ENCODE peak calls at places on chromosomes 1 and 21, in nine cellular contexts. One of them, this sample, is unnamed.

GRCh38 chr1:29966526-29967045 is 730.3 kb downstream of the PTPRU start:
- DNase-seq in brain microvascular endothelial cell: no peak
- DNase-seq in cardiac fibroblast: no peak
- DNase-seq in AG04449: no peak
- DNase-seq in heart left ventricle: no peak
- DNase-seq in AG10803: no peak
- DNase-seq in Peyer's patch: no peak
- DNase-seq in HCT116: no peak
- DNase-seq in sigmoid colon: no peak
- DNase-seq in this sample: no peak

GRCh38 chr1:196361112-196361714 is 247.0 kb downstream of the KCNT2 start:
- DNase-seq in brain microvascular endothelial cell: peak; percentile 3
- DNase-seq in cardiac fibroblast: no peak
- DNase-seq in AG04449: no peak
- DNase-seq in heart left ventricle: no peak
- DNase-seq in AG10803: peak; percentile 4
- DNase-seq in Peyer's patch: no peak
- DNase-seq in HCT116: peak; percentile 73
- DNase-seq in sigmoid colon: no peak
- DNase-seq in this sample: peak; percentile 52

GRCh38 chr1:149987297-149987595 is 23.3 kb downstream of the OTUD7B start:
- DNase-seq in brain microvascular endothelial cell: no peak
- DNase-seq in cardiac fibroblast: no peak
- DNase-seq in AG04449: no peak
- DNase-seq in heart left ventricle: no peak
- DNase-seq in AG10803: no peak
- DNase-seq in Peyer's patch: no peak
- DNase-seq in HCT116: no peak
- DNase-seq in sigmoid colon: no peak
- DNase-seq in this sample: no peak

GRCh38 chr1:21904725-21905520 is 32.2 kb downstream of the HSPG2 start:
- DNase-seq in brain microvascular endothelial cell: peak; percentile 98
- DNase-seq in cardiac fibroblast: peak; percentile 92
- DNase-seq in AG04449: no peak
- DNase-seq in heart left ventricle: no peak
- DNase-seq in AG10803: peak; percentile 83
- DNase-seq in Peyer's patch: peak; percentile 79
- DNase-seq in HCT116: peak; percentile 18
- DNase-seq in sigmoid colon: peak; percentile 91
- DNase-seq in this sample: no peak

GRCh38 chr1:43651188-43651587 is 1.2 kb downstream of the KDM4A start:
- DNase-seq in brain microvascular endothelial cell: no peak
- DNase-seq in cardiac fibroblast: no peak
- DNase-seq in AG04449: no peak
- DNase-seq in heart left ventricle: no peak
- DNase-seq in AG10803: no peak
- DNase-seq in Peyer's patch: no peak
- DNase-seq in HCT116: no peak
- DNase-seq in sigmoid colon: no peak
- DNase-seq in this sample: no peak

GRCh38 chr1:22527555-22528296 is 35.6 kb upstream of the EPHA8 start:
- DNase-seq in brain microvascular endothelial cell: no peak
- DNase-seq in cardiac fibroblast: peak; percentile 6
- DNase-seq in AG04449: no peak
- DNase-seq in heart left ventricle: no peak
- DNase-seq in AG10803: no peak
- DNase-seq in Peyer's patch: no peak
- DNase-seq in HCT116: no peak
- DNase-seq in sigmoid colon: no peak
- DNase-seq in this sample: no peak

GRCh38 chr1:78586572-78586971 is 33.7 kb upstream of the IFI44L start:
- DNase-seq in brain microvascular endothelial cell: peak; percentile 14
- DNase-seq in cardiac fibroblast: peak; percentile 43
- DNase-seq in AG04449: peak; percentile 71
- DNase-seq in heart left ventricle: no peak
- DNase-seq in AG10803: peak; percentile 87
- DNase-seq in Peyer's patch: no peak
- DNase-seq in HCT116: no peak
- DNase-seq in sigmoid colon: no peak
- DNase-seq in this sample: no peak

GRCh38 chr1:30490554-30491053 is 232.8 kb downstream of the MATN1 start:
- DNase-seq in brain microvascular endothelial cell: no peak
- DNase-seq in cardiac fibroblast: no peak
- DNase-seq in AG04449: no peak
- DNase-seq in heart left ventricle: no peak
- DNase-seq in AG10803: no peak
- DNase-seq in Peyer's patch: no peak
- DNase-seq in HCT116: no peak
- DNase-seq in sigmoid colon: no peak
- DNase-seq in this sample: no peak

GRCh38 chr21:45474323-45474950 is 67.8 kb downstream of the SLC19A1 start:
- DNase-seq in brain microvascular endothelial cell: no peak
- DNase-seq in cardiac fibroblast: no peak
- DNase-seq in AG04449: no peak
- DNase-seq in heart left ventricle: no peak
- DNase-seq in AG10803: no peak
- DNase-seq in Peyer's patch: no peak
- DNase-seq in HCT116: no peak
- DNase-seq in sigmoid colon: no peak
- DNase-seq in this sample: no peak

GRCh38 chr1:9942399-9942938 is 722 bp downstream of the LZIC start:
- DNase-seq in brain microvascular endothelial cell: peak; percentile 56
- DNase-seq in cardiac fibroblast: peak; percentile 74
- DNase-seq in AG04449: no peak
- DNase-seq in heart left ventricle: no peak
- DNase-seq in AG10803: peak; percentile 64
- DNase-seq in Peyer's patch: no peak
- DNase-seq in HCT116: no peak
- DNase-seq in sigmoid colon: no peak
- DNase-seq in this sample: no peak

GRCh38 chr1:70221241-70222077 is at the start of gene SRSF11:
- DNase-seq in brain microvascular endothelial cell: peak; percentile 94
- DNase-seq in cardiac fibroblast: peak; percentile 95
- DNase-seq in AG04449: peak; percentile 45
- DNase-seq in heart left ventricle: peak; percentile 97
- DNase-seq in AG10803: peak; percentile 92
- DNase-seq in Peyer's patch: peak; percentile 99
- DNase-seq in HCT116: peak; percentile 85
- DNase-seq in sigmoid colon: peak; percentile 97
- DNase-seq in this sample: peak; percentile 72

GRCh38 chr21:27715131-27715530 is 748.2 kb upstream of the ADAMTS5 start:
- DNase-seq in brain microvascular endothelial cell: no peak
- DNase-seq in cardiac fibroblast: no peak
- DNase-seq in AG04449: no peak
- DNase-seq in heart left ventricle: no peak
- DNase-seq in AG10803: no peak
- DNase-seq in Peyer's patch: no peak
- DNase-seq in HCT116: no peak
- DNase-seq in sigmoid colon: no peak
- DNase-seq in this sample: no peak

GRCh38 chr1:155051342-155051776 is 243 bp downstream of the ADAM15 start:
- DNase-seq in brain microvascular endothelial cell: no peak
- DNase-seq in cardiac fibroblast: no peak
- DNase-seq in AG04449: no peak
- DNase-seq in heart left ventricle: no peak
- DNase-seq in AG10803: no peak
- DNase-seq in Peyer's patch: no peak
- DNase-seq in HCT116: no peak
- DNase-seq in sigmoid colon: no peak
- DNase-seq in this sample: no peak

GRCh38 chr1:155051777-155052398 is 772 bp downstream of the ADAM15 start:
- DNase-seq in brain microvascular endothelial cell: no peak
- DNase-seq in cardiac fibroblast: no peak
- DNase-seq in AG04449: no peak
- DNase-seq in heart left ventricle: peak; percentile 78
- DNase-seq in AG10803: peak; percentile 21
- DNase-seq in Peyer's patch: peak; percentile 74
- DNase-seq in HCT116: no peak
- DNase-seq in sigmoid colon: peak; percentile 85
- DNase-seq in this sample: no peak

GRCh38 chr1:155050560-155051341 is at the start of gene ADAM15:
- DNase-seq in brain microvascular endothelial cell: peak; percentile 46
- DNase-seq in cardiac fibroblast: peak; percentile 76
- DNase-seq in AG04449: no peak
- DNase-seq in heart left ventricle: peak; percentile 86
- DNase-seq in AG10803: peak; percentile 60
- DNase-seq in Peyer's patch: peak; percentile 95
- DNase-seq in HCT116: peak; percentile 54
- DNase-seq in sigmoid colon: peak; percentile 93
- DNase-seq in this sample: no peak

GRCh38 chr1:155053531-155054105 is 2.5 kb downstream of the ADAM15 start:
- DNase-seq in brain microvascular endothelial cell: no peak
- DNase-seq in cardiac fibroblast: no peak
- DNase-seq in AG04449: no peak
- DNase-seq in heart left ventricle: no peak
- DNase-seq in AG10803: no peak
- DNase-seq in Peyer's patch: no peak
- DNase-seq in HCT116: no peak
- DNase-seq in sigmoid colon: no peak
- DNase-seq in this sample: no peak

GRCh38 chr1:155052412-155053400 is 1.6 kb downstream of the ADAM15 start:
- DNase-seq in brain microvascular endothelial cell: no peak
- DNase-seq in cardiac fibroblast: no peak
- DNase-seq in AG04449: no peak
- DNase-seq in heart left ventricle: peak; percentile 82
- DNase-seq in AG10803: no peak
- DNase-seq in Peyer's patch: peak; percentile 70
- DNase-seq in HCT116: no peak
- DNase-seq in sigmoid colon: no peak
- DNase-seq in this sample: no peak
- H3K4me3 ChIP-seq in brain microvascular endothelial cell: peak overlapping the region; percentile 67
- H3K4me3 ChIP-seq in cardiac fibroblast: peak overlapping the region; percentile 81
- H3K4me3 ChIP-seq in AG04449: peak overlapping the region; percentile 71
- H3K4me3 ChIP-seq in heart left ventricle: peak overlapping the region; percentile 82
- H3K4me3 ChIP-seq in AG10803: peak overlapping the region; percentile 76
- H3K4me3 ChIP-seq in Peyer's patch: peak overlapping the region; percentile 48
- H3K4me3 ChIP-seq in HCT116: peak overlapping the region; percentile 90
- H3K4me3 ChIP-seq in sigmoid colon: peak overlapping the region; percentile 77
- H3K4me3 ChIP-seq in this sample: peak overlapping the region; percentile 98

GRCh38 chr1:216237927-216238550 is 185.2 kb downstream of the USH2A start:
- DNase-seq in brain microvascular endothelial cell: no peak
- DNase-seq in cardiac fibroblast: no peak
- DNase-seq in AG04449: no peak
- DNase-seq in heart left ventricle: no peak
- DNase-seq in AG10803: no peak
- DNase-seq in Peyer's patch: no peak
- DNase-seq in HCT116: no peak
- DNase-seq in sigmoid colon: no peak
- DNase-seq in this sample: no peak
- TF ChIP-seq CTCF in brain microvascular endothelial cell: no peak
- TF ChIP-seq CTCF in cardiac fibroblast: no peak
- TF ChIP-seq CTCF in AG04449: no peak
- TF ChIP-seq CTCF in heart left ventricle: no peak
- TF ChIP-seq CTCF in AG10803: no peak
- TF ChIP-seq CTCF in Peyer's patch: no peak
- TF ChIP-seq CTCF in HCT116: no peak
- TF ChIP-seq CTCF in sigmoid colon: no peak
- TF ChIP-seq CTCF in this sample: no peak

DNA sequence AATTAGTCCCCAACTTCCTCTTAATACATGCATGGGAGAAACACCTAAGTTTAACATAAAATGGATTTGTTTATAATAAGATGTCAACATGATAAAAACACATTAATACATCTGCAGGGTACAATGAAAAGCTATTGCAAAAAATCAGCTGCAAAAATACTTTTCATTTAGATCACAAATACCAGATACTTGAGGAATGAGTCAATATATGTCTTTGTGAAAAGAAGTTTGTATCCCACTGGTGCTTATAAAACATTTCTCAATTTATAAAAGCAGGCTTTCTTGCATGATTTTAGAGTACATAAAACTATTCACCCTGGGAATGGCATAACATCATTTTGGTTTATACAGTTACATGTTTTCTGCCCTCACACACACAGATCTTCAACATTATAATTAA is 18.6 kb upstream of the PRKAA2 start:
- DNase-seq in brain microvascular endothelial cell: no peak
- DNase-seq in cardiac fibroblast: peak; percentile 65
- DNase-seq in AG04449: peak; percentile 10
- DNase-seq in heart left ventricle: no peak
- DNase-seq in AG10803: peak; percentile 70
- DNase-seq in Peyer's patch: no peak
- DNase-seq in HCT116: no peak
- DNase-seq in sigmoid colon: no peak
- DNase-seq in this sample: no peak
- H3K4me3 ChIP-seq in brain microvascular endothelial cell: no peak overlapping the region
- H3K4me3 ChIP-seq in cardiac fibroblast: no peak overlapping the region
- H3K4me3 ChIP-seq in AG04449: no peak overlapping the region
- H3K4me3 ChIP-seq in heart left ventricle: no peak overlapping the region
- H3K4me3 ChIP-seq in AG10803: no peak overlapping the region
- H3K4me3 ChIP-seq in Peyer's patch: no peak overlapping the region
- H3K4me3 ChIP-seq in HCT116: no peak overlapping the region
- H3K4me3 ChIP-seq in sigmoid colon: no peak overlapping the region
- H3K4me3 ChIP-seq in this sample: no peak overlapping the region

GRCh38 chr1:232305020-232305419 is 324.9 kb downstream of the SIPA1L2 start:
- DNase-seq in brain microvascular endothelial cell: no peak
- DNase-seq in cardiac fibroblast: no peak
- DNase-seq in AG04449: no peak
- DNase-seq in heart left ventricle: no peak
- DNase-seq in AG10803: no peak
- DNase-seq in Peyer's patch: no peak
- DNase-seq in HCT116: no peak
- DNase-seq in sigmoid colon: no peak
- DNase-seq in this sample: peak; percentile 25

GRCh38 chr1:232302376-232303049 is 327.4 kb downstream of the SIPA1L2 start:
- DNase-seq in brain microvascular endothelial cell: no peak
- DNase-seq in cardiac fibroblast: no peak
- DNase-seq in AG04449: no peak
- DNase-seq in heart left ventricle: no peak
- DNase-seq in AG10803: no peak
- DNase-seq in Peyer's patch: no peak
- DNase-seq in HCT116: no peak
- DNase-seq in sigmoid colon: no peak
- DNase-seq in this sample: no peak

GRCh38 chr1:232303221-232303620 is 326.7 kb downstream of the SIPA1L2 start:
- DNase-seq in brain microvascular endothelial cell: no peak
- DNase-seq in cardiac fibroblast: no peak
- DNase-seq in AG04449: no peak
- DNase-seq in heart left ventricle: no peak
- DNase-seq in AG10803: no peak
- DNase-seq in Peyer's patch: no peak
- DNase-seq in HCT116: no peak
- DNase-seq in sigmoid colon: no peak
- DNase-seq in this sample: no peak

GRCh38 chr1:232300461-232300860 is 329.5 kb downstream of the SIPA1L2 start:
- DNase-seq in brain microvascular endothelial cell: no peak
- DNase-seq in cardiac fibroblast: no peak
- DNase-seq in AG04449: no peak
- DNase-seq in heart left ventricle: no peak
- DNase-seq in AG10803: no peak
- DNase-seq in Peyer's patch: no peak
- DNase-seq in HCT116: no peak
- DNase-seq in sigmoid colon: no peak
- DNase-seq in this sample: no peak

DNA sequence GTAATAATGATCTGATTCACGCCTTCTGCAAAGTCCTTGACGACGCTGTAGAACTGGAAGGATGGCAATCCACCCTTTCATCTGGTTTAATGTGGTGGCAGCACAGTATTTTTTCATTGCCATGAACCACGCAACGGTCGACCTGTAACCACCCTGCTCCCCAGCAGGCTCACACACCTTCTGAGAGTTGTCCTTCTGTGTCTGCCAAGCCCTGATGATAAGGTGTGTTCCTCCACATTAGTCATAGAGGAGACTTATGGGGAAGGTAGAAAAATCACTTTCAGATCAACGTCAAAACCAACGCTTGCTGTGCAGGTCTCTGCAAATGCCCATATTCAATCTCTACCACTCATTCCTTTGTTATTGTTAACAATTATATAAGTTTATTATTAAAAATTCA is 328.7 kb downstream of the SIPA1L2 start:
- DNase-seq in brain microvascular endothelial cell: no peak
- DNase-seq in cardiac fibroblast: no peak
- DNase-seq in AG04449: no peak
- DNase-seq in heart left ventricle: no peak
- DNase-seq in AG10803: no peak
- DNase-seq in Peyer's patch: no peak
- DNase-seq in HCT116: no peak
- DNase-seq in sigmoid colon: no peak
- DNase-seq in this sample: no peak
- TF ChIP-seq CTCF in brain microvascular endothelial cell: no peak
- TF ChIP-seq CTCF in cardiac fibroblast: no peak
- TF ChIP-seq CTCF in AG04449: no peak
- TF ChIP-seq CTCF in heart left ventricle: no peak
- TF ChIP-seq CTCF in AG10803: no peak
- TF ChIP-seq CTCF in Peyer's patch: peak; percentile 34
- TF ChIP-seq CTCF in HCT116: no peak
- TF ChIP-seq CTCF in sigmoid colon: no peak
- TF ChIP-seq CTCF in this sample: no peak

This sample was measured in LNCaP clone FGC.